ENCODE peak calls at places on chromosome 19, in six cellular contexts. K, R, G, Q, L and O are unnamed samples.

GRCh38 chr19:3986260-3987041 is 1.2 kb upstream of the EEF2 start:
- DNase-seq in G (peak), K (peak), Q (peak), L (peak), R (peak), O (peak)

GRCh38 chr19:17306285-17306714 is 628 bp downstream of the MRPL34 start:
- DNase-seq in L (no peak), R (no peak), K (no peak), G (no peak), Q (no peak), O (no peak)

GRCh38 chr19:10855879-10856522 is 7.8 kb downstream of the C19orf38 start:
- DNase-seq in K (no peak), L (peak), R (peak), Q (no peak), G (peak), O (peak)

GRCh38 chr19:38731654-38732301 is 12.5 kb downstream of the CAPN12 start:
- DNase-seq in K (no peak), R (no peak), L (no peak), Q (no peak), G (no peak), O (no peak)

GRCh38 chr19:37931941-37932655 is 25.1 kb downstream of the SIPA1L3 start:
- DNase-seq in Q (peak), K (no peak), L (peak), G (no peak), R (peak), O (peak)

GRCh38 chr19:48169585-48169973 is 565 bp downstream of the LIG1 start:
- DNase-seq in G (peak), L (no peak), K (no peak), R (peak), Q (peak), O (peak)

GRCh38 chr19:289651-290538 is 1.3 kb downstream of the PLPP2 start:
- DNase-seq in L (peak), G (peak), K (no peak), R (peak), Q (peak), O (no peak)

GRCh38 chr19:19651076-19651475 is 7.6 kb upstream of the GMIP start:
- DNase-seq in L (no peak), K (no peak), G (no peak), Q (no peak), R (no peak), O (no peak)

GRCh38 chr19:4645718-4646117 is 6.4 kb downstream of the TNFAIP8L1 start:
- DNase-seq in G (no peak), R (no peak), K (no peak), L (no peak), Q (no peak), O (no peak)

GRCh38 chr19:45189971-45190370 is 11.4 kb downstream of the BLOC1S3 start:
- DNase-seq in L (no peak), R (no peak), Q (no peak), K (no peak), G (no peak), O (no peak)

GRCh38 chr19:44891016-44891882 is at the start of gene TOMM40:
- DNase-seq in Q (peak), K (no peak), R (peak), G (no peak), L (no peak), O (peak)

GRCh38 chr19:19553670-19554069 is 15.6 kb downstream of the CILP2 start:
- DNase-seq in Q (no peak), G (no peak), L (no peak), R (no peak), K (no peak), O (no peak)

GRCh38 chr19:3115916-3116602 is 19.8 kb upstream of the GNA15 start:
- DNase-seq in K (no peak), L (no peak), R (peak), G (no peak), Q (no peak), O (no peak)

GRCh38 chr19:42474743-42475142 is 32.0 kb upstream of the CXCL17 start:
- DNase-seq in R (no peak), K (no peak), G (no peak), L (no peak), Q (no peak), O (no peak)

GRCh38 chr19:30799854-30800755 is 427.9 kb downstream of the ZNF536 start:
- DNase-seq in L (no peak), K (no peak), R (peak), G (peak), Q (peak), O (peak)

GRCh38 chr19:51824603-51825002 is 29.6 kb downstream of the FPR3 start:
- DNase-seq in K (no peak), G (no peak), L (no peak), Q (no peak), R (no peak), O (peak)

GRCh38 chr19:40221858-40222619 is 3.9 kb upstream of the TTC9B start:
- DNase-seq in K (peak), L (peak), R (peak), Q (peak), G (peak), O (peak)

GRCh38 chr19:632228-633067 is 889 bp downstream of the POLRMT start:
- DNase-seq in K (no peak), G (peak), R (peak), Q (peak), L (peak), O (peak)

GRCh38 chr19:14434157-14434501 is 1.0 kb downstream of the PKN1 start:
- DNase-seq in G (no peak), K (no peak), R (no peak), L (peak), Q (no peak), O (no peak)

GRCh38 chr19:2627319-2627829 is 75.1 kb downstream of the GNG7 start:
- DNase-seq in R (peak), G (no peak), L (peak), Q (peak), K (no peak), O (peak)

GRCh38 chr19:29483641-29483920 is 42.2 kb upstream of the VSTM2B start:
- DNase-seq in R (no peak), L (no peak), Q (no peak), G (no peak), K (no peak), O (no peak)

GRCh38 chr19:42420055-42420544 is 7.1 kb downstream of the LIPE start:
- DNase-seq in K (no peak), L (peak), G (peak), Q (peak), R (peak), O (peak)

GRCh38 chr19:17326595-17326966 is 8.1 kb downstream of the ANO8 start:
- DNase-seq in K (no peak), L (no peak), G (no peak), Q (no peak), R (no peak), O (no peak)

GRCh38 chr19:20077791-20078463 is at the start of gene ZNF90:
- DNase-seq in R (peak), L (peak), K (peak), G (peak), Q (peak), O (peak)

GRCh38 chr19:29636553-29637325 is 28.5 kb upstream of the PLEKHF1 start:
- DNase-seq in Q (no peak), L (no peak), K (no peak), G (no peak), R (no peak), O (no peak)

GRCh38 chr19:7739801-7740659 is 7.3 kb downstream of the CD209 start:
- DNase-seq in G (no peak), K (no peak), L (no peak), Q (no peak), R (no peak), O (no peak)

GRCh38 chr19:5035105-5035761 is 66.3 kb downstream of the KDM4B start:
- DNase-seq in K (no peak), G (no peak), L (no peak), R (no peak), Q (no peak), O (no peak)

GRCh38 chr19:12843328-12843727 is 5.0 kb downstream of the MAST1 start:
- DNase-seq in R (no peak), Q (no peak), L (no peak), K (no peak), G (no peak), O (no peak)
- TF ChIP-seq MYC in R (no peak), Q (no peak), L (no peak), K (no peak), G (no peak), O (no peak)

GRCh38 chr19:46429999-46430398 is 1.3 kb upstream of the PNMA8C start:
- DNase-seq in Q (no peak), K (no peak), L (no peak), R (no peak), G (no peak), O (no peak)

GRCh38 chr19:46435009-46435408 is 6.3 kb upstream of the PNMA8C start:
- DNase-seq in L (no peak), K (no peak), G (no peak), R (no peak), Q (no peak), O (no peak)

GRCh38 chr19:46428278-46429141 is at the start of gene PNMA8C:
- DNase-seq in Q (no peak), K (no peak), L (peak), G (peak), R (peak), O (peak)

GRCh38 chr19:46427518-46427917 is 1.2 kb downstream of the PNMA8C start:
- DNase-seq in K (no peak), L (no peak), R (no peak), Q (no peak), G (no peak), O (no peak)

DNA sequence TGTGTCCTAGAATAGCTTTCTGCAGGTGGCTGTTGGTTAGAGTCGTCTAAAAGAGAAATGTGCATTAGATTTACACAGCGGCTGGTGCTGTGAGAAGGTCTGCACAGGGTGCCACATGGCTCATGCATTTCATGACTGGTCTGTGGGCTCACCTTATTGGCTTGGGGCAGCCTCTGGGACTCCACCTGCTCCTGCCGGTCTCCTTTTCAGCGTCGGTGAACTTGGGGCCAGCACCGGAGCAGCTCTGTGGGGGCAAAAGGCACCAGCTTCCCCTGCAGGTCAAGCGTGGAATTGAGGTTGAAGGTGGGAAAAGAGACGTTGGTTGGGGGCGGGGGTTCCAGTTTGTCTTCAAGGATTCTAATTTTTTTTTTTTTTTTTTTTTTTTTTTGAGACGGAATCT is 3.1 kb upstream of the PNMA8C start:
- DNase-seq in K (no peak), R (peak), Q (no peak), L (no peak), G (peak), O (no peak)
- TF ChIP-seq MYC in K (no peak), R (no peak), Q (no peak), L (no peak), G (no peak), O (no peak)

GRCh38 chr19:18464646-18465045 is 26.7 kb upstream of the ISYNA1 start:
- DNase-seq in Q (peak), L (peak), G (no peak), K (no peak), R (peak), O (no peak)
- TF ChIP-seq MYC in Q (no peak), L (no peak), G (no peak), K (no peak), R (no peak), O (no peak)

DNA sequence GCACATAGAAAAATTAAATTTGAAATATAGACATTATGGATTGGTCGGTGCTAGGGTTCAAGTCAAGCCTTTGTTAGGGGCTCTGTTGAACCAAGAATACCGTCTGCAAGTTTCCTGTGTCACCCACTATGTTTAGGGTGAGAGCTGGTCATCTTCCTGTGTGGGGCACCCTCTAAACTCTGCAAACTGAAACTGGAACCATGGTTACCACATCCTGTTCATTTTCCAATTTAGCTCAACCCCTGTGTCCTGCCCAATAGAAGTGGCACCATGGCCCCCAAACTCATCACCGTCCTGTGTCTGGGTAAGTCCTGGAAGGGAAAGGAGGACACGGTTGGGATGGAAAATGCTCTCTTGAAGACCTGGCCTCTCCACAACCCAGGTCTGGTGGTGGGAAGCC is 29.9 kb downstream of the LAIR2 start:
- DNase-seq in Q (no peak), R (no peak), K (peak), L (no peak), G (no peak), O (peak)
- TF ChIP-seq MYC in Q (no peak), R (no peak), K (no peak), L (no peak), G (no peak), O (no peak)

DNA sequence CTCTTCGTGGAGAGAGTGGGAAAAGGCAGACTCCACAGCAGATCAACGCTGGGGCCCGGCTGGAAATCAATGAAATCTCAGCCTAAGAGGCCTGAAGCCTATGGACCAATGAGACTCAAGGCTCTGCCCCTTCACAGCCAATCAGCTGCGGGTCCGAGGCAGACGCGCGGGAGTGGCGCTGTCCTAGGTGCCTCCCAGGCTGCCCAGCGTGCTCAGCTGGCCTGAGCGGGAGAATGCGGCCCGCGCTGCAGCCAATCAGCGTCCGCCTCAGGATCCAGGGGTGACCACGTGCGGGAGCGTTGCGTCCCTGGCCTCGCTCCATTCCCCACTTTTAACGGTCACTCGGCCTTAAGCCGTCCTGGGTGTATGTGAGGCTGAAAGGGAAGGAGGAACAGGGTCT is at the start of gene ZBTB32:
- DNase-seq in L (peak), R (no peak), Q (no peak), G (peak), K (no peak), O (peak)
- TF ChIP-seq MYC in L (no peak), R (no peak), Q (no peak), G (peak), K (no peak), O (peak)

GRCh38 chr19:33406521-33407139 is 33.1 kb downstream of the CEBPG start:
- DNase-seq in G (peak), L (peak), K (no peak), R (peak), Q (peak), O (peak)
- TF ChIP-seq MYC in G (no peak), L (no peak), K (no peak), R (no peak), Q (no peak), O (no peak)